ENCODE peak calls at places on chromosomes 7 and 10, in six cellular contexts. One of them, this sample, is unnamed.

GRCh38 chr7:128242661-128243060 is 1.6 kb downstream of the LEP start:
- DNase-seq in HuH-7: no peak
- DNase-seq in T-helper 1 cell: no peak
- DNase-seq in effector memory CD8-positive, alpha-beta T cell: no peak
- DNase-seq in KBM-7: no peak
- DNase-seq in NCI-H1417: no peak
- DNase-seq in this sample: no peak

GRCh38 chr7:43568529-43568928 is 14.4 kb upstream of the STK17A start:
- DNase-seq in HuH-7: no peak
- DNase-seq in T-helper 1 cell: no peak
- DNase-seq in effector memory CD8-positive, alpha-beta T cell: no peak
- DNase-seq in KBM-7: no peak
- DNase-seq in NCI-H1417: no peak
- DNase-seq in this sample: peak; percentile 34

GRCh38 chr10:30219977-30220751 is 128.9 kb downstream of the MTPAP start:
- DNase-seq in HuH-7: peak; percentile 43
- DNase-seq in T-helper 1 cell: no peak
- DNase-seq in effector memory CD8-positive, alpha-beta T cell: no peak
- DNase-seq in KBM-7: peak; percentile 86
- DNase-seq in NCI-H1417: no peak
- DNase-seq in this sample: no peak

GRCh38 chr7:25665346-25665745 is 437.1 kb upstream of the NPVF start:
- DNase-seq in HuH-7: no peak
- DNase-seq in T-helper 1 cell: no peak
- DNase-seq in effector memory CD8-positive, alpha-beta T cell: no peak
- DNase-seq in KBM-7: no peak
- DNase-seq in NCI-H1417: no peak
- DNase-seq in this sample: no peak

GRCh38 chr10:74418285-74418872 is 267.4 kb downstream of the ADK start:
- DNase-seq in HuH-7: no peak
- DNase-seq in T-helper 1 cell: no peak
- DNase-seq in effector memory CD8-positive, alpha-beta T cell: no peak
- DNase-seq in KBM-7: peak; percentile 7
- DNase-seq in NCI-H1417: peak; percentile 79
- DNase-seq in this sample: peak; percentile 100

GRCh38 chr10:124619195-124619594 is 125.0 kb downstream of the FAM53B start:
- DNase-seq in HuH-7: no peak
- DNase-seq in T-helper 1 cell: no peak
- DNase-seq in effector memory CD8-positive, alpha-beta T cell: peak; percentile 33
- DNase-seq in KBM-7: peak; percentile 75
- DNase-seq in NCI-H1417: peak; percentile 50
- DNase-seq in this sample: no peak

GRCh38 chr7:147245274-147245673 is 1128.7 kb downstream of the CNTNAP2 start:
- DNase-seq in HuH-7: peak; percentile 64
- DNase-seq in T-helper 1 cell: no peak
- DNase-seq in effector memory CD8-positive, alpha-beta T cell: no peak
- DNase-seq in KBM-7: peak; percentile 40
- DNase-seq in NCI-H1417: peak; percentile 70
- DNase-seq in this sample: peak; percentile 54

GRCh38 chr10:119465085-119465484 is 77.4 kb downstream of the RGS10 start:
- DNase-seq in HuH-7: no peak
- DNase-seq in T-helper 1 cell: no peak
- DNase-seq in effector memory CD8-positive, alpha-beta T cell: no peak
- DNase-seq in KBM-7: no peak
- DNase-seq in NCI-H1417: no peak
- DNase-seq in this sample: no peak

GRCh38 chr10:126090911-126091728 is 194.8 kb downstream of the FANK1 start:
- DNase-seq in HuH-7: no peak
- DNase-seq in T-helper 1 cell: no peak
- DNase-seq in effector memory CD8-positive, alpha-beta T cell: no peak
- DNase-seq in KBM-7: no peak
- DNase-seq in NCI-H1417: no peak
- DNase-seq in this sample: no peak

GRCh38 chr7:129497156-129497555 is 5.2 kb upstream of the SMKR1 start:
- DNase-seq in HuH-7: no peak
- DNase-seq in T-helper 1 cell: no peak
- DNase-seq in effector memory CD8-positive, alpha-beta T cell: no peak
- DNase-seq in KBM-7: no peak
- DNase-seq in NCI-H1417: no peak
- DNase-seq in this sample: no peak

GRCh38 chr10:34420273-34420672 is 394.8 kb downstream of the PARD3 start:
- DNase-seq in HuH-7: no peak
- DNase-seq in T-helper 1 cell: no peak
- DNase-seq in effector memory CD8-positive, alpha-beta T cell: no peak
- DNase-seq in KBM-7: no peak
- DNase-seq in NCI-H1417: no peak
- DNase-seq in this sample: no peak

GRCh38 chr7:5796076-5796475 is 14.6 kb upstream of the RNF216 start:
- DNase-seq in HuH-7: no peak
- DNase-seq in T-helper 1 cell: no peak
- DNase-seq in effector memory CD8-positive, alpha-beta T cell: no peak
- DNase-seq in KBM-7: no peak
- DNase-seq in NCI-H1417: no peak
- DNase-seq in this sample: no peak

This sample was measured in NCI-H2081.